ENCODE peak calls at places on chromosomes 12 and 14, in four cellular contexts. G, S, E and P are unnamed samples.

GRCh38 chr12:111404362-111405148 is 1.2 kb upstream of the SH2B3 start:
- DNase-seq in G (no peak), S (peak), E (no peak), P (no peak)

GRCh38 chr12:6551496-6552139 is 4.2 kb downstream of the IFFO1 start:
- DNase-seq in G (no peak), S (peak), E (no peak), P (no peak)

GRCh38 chr12:81699572-81699971 is 59.6 kb downstream of the PPFIA2 start:
- DNase-seq in G (no peak), S (no peak), E (no peak), P (no peak)

GRCh38 chr12:52243774-52244614 is 11.0 kb downstream of the KRT7 start:
- DNase-seq in G (peak), S (peak), E (peak), P (peak)

GRCh38 chr14:51087024-51087423 is 7.9 kb downstream of the TRIM9 start:
- DNase-seq in G (no peak), S (peak), E (no peak), P (no peak)

GRCh38 chr14:101216725-101217463 is 313.4 kb upstream of the RTL1 start:
- DNase-seq in G (no peak), S (peak), E (no peak), P (no peak)

GRCh38 chr12:116860281-116860680 is 21.0 kb downstream of the HRK start:
- DNase-seq in G (no peak), S (no peak), E (no peak), P (no peak)

GRCh38 chr14:65352964-65353530 is 59.5 kb upstream of the FUT8 start:
- DNase-seq in G (no peak), S (no peak), E (no peak), P (no peak)

GRCh38 chr12:27480031-27480430 is 33.5 kb downstream of the SMCO2 start:
- DNase-seq in G (no peak), S (no peak), E (no peak), P (no peak)

GRCh38 chr12:129607293-129607692 is 296.5 kb downstream of the TMEM132D start:
- DNase-seq in G (no peak), S (no peak), E (no peak), P (peak)

GRCh38 chr12:22625671-22626251 is 790 bp downstream of the ETNK1 start:
- DNase-seq in G (no peak), S (peak), E (no peak), P (no peak)

GRCh38 chr12:22624908-22625646 is at the start of gene ETNK1:
- DNase-seq in G (peak), S (peak), E (peak), P (peak)

GRCh38 chr12:22627351-22627750 is 2.4 kb downstream of the ETNK1 start:
- DNase-seq in G (no peak), S (no peak), E (no peak), P (no peak)

GRCh38 chr12:22626429-22626828 is 1.5 kb downstream of the ETNK1 start:
- DNase-seq in G (no peak), S (no peak), E (no peak), P (peak)

DNA sequence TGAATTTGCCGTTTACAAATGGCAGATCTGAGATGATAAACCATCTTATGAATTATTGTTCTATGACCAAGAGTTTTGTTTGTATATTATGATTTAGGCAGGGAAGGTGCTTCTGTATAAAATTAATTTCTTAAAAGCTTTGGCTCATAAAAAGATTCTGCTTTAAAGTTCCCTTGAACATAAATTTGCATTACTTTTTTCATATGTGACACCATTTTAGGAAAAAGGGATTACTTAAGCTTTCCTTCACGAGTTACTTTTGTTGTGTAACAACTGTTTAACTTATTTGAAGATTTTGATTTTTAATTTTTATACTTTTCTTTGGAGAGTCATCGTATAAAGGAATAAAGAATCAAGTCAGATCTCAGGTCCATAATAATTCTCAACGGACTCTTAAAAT is 3.3 kb downstream of the ETNK1 start:
- DNase-seq in G (no peak), S (no peak), E (no peak), P (no peak)
- H3K4me3 ChIP-seq in G (no peak), S (peak), E (no peak), P (no peak)

DNA sequence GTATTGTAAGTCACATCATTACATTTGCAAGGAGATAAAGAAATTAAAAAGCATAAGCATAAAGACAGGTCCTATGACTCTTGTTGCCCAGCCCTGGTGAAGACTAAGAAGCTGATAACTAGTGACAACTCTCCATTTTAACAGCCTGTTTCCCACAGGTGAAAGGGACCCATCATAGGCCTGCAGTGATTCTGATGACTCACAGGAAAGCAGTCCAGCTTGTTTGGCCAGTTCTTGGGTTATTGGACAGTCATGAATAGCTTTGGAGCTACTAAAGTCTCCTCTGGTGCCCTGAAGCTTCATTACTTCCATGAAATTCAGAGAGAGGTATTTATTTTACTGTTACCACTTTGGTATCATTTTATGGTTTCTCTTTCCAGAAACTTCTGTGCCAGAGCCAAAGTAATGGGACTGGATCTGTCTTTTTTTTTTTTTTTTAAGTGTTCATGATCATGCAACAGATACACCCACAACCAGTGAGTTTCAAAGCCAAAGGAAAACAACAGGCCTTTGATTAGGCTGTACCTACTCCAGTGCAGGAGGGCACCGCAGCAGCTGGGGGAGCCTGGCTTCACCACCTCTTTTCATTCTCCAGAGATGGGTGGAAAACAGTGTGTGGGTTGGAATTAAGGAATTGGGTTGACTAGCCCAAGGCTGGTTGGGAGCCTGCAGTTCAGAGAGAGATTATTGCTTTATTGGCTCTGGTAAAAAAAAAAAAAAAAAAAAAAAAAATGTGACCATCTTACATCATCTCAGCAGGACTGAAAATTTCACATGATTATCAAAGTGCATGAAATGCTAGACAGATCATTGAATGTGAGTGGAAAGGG is 55.3 kb upstream of the DYRK2 start:
- DNase-seq in G (no peak), S (no peak), E (no peak), P (no peak)
- H3K4me3 ChIP-seq in G (no peak), S (no peak), E (no peak), P (no peak)

DNA sequence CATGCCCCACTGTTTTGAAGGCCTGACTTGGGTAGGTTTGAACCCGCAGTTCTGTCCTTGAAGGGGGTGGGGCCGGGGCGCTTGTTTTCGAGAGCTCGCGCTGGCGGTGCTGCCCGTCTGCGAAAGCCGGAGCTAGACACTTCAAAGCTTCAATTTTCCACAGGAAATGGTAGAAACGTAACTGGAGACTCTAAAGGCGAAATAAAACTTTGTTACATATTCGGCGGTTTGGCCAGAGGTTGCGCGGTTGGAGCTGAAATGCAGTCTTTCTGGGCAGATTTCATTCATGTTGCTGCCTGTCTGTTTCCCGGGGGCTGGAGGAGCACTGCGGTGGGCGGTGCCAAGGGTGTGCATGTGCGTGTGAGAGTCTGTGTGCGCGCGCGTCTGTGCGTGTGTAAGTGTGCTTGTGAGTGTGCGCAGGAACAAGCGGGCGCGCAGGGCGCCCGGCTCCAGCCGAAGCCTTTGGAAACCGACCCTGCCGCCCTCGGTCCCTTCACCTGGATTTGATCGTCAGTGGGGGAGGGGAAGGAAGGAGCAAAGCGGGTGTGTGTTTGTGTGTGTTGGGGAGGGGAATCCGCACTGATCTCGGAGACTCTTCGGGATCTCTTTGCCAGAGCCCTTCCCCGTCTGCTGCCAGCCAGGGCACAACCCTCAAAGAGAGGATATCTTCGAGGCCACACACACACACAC is 227.7 kb upstream of the CRY1 start:
- DNase-seq in G (no peak), S (no peak), E (no peak), P (peak)
- H3K4me3 ChIP-seq in G (no peak), S (no peak), E (peak), P (peak)

GRCh38 chr12:96383371-96383770 is 16.9 kb downstream of the CDK17 start:
- DNase-seq in G (no peak), S (no peak), E (no peak), P (no peak)
- H3K4me3 ChIP-seq in G (no peak), S (no peak), E (no peak), P (no peak)

GRCh38 chr14:93970967-93971634 is 5.3 kb downstream of the ASB2 start:
- DNase-seq in G (no peak), S (no peak), E (no peak), P (no peak)
- H3K4me3 ChIP-seq in G (no peak), S (no peak), E (peak), P (no peak)

GRCh38 chr12:71871116-71871515 is 31.6 kb downstream of the TBC1D15 start:
- DNase-seq in G (no peak), S (no peak), E (no peak), P (no peak)

GRCh38 chr12:71870409-71870808 is 30.9 kb downstream of the TBC1D15 start:
- DNase-seq in G (no peak), S (no peak), E (no peak), P (no peak)

GRCh38 chr12:71867131-71867530 is 27.6 kb downstream of the TBC1D15 start:
- DNase-seq in G (no peak), S (no peak), E (no peak), P (no peak)

GRCh38 chr12:71865757-71866536 is 26.4 kb downstream of the TBC1D15 start:
- DNase-seq in G (no peak), S (no peak), E (no peak), P (no peak)

GRCh38 chr12:71865166-71865713 is 25.7 kb downstream of the TBC1D15 start:
- DNase-seq in G (peak), S (no peak), E (peak), P (peak)
- H3K4me3 ChIP-seq in G (no peak), S (no peak), E (no peak), P (no peak)